ENCODE peak calls at places on chromosome 11, in nine cellular contexts. S is OCI-LY7; M is CD8-positive, alpha-beta T cell; R is body of pancreas; G is heart left ventricle; I is cardiac fibroblast; B is neuronal stem cell; F is aorta; J is fibroblast of the aortic adventitia. W is an unnamed sample.

GRCh38 chr11:130198964-130199363 is 39.4 kb downstream of the ST14 start:
- DNase-seq in G (peak; percentile 43), B (no peak), I (no peak), S (no peak), R (no peak), M (no peak), J (no peak), F (no peak), W (no peak)

GRCh38 chr11:117950999-117951961 is 22.1 kb upstream of the TMPRSS13 start:
- DNase-seq in G (no peak), F (no peak), B (no peak), I (no peak), M (peak; percentile 76), S (peak; percentile 74), R (no peak), J (no peak), W (no peak)

GRCh38 chr11:45142241-45142885 is 4.1 kb upstream of the PRDM11 start:
- DNase-seq in J (peak; percentile 17), F (no peak), I (peak; percentile 25), R (no peak), B (no peak), S (no peak), G (no peak), M (peak; percentile 34), W (no peak)

GRCh38 chr11:128894685-128895084 is 3.5 kb downstream of the KCNJ5 start:
- DNase-seq in F (no peak), G (peak; percentile 75), M (no peak), I (no peak), J (no peak), S (no peak), R (peak; percentile 93), B (no peak), W (no peak)

GRCh38 chr11:45960387-45961110 is 38.1 kb downstream of the LARGE2 start:
- DNase-seq in F (no peak), G (no peak), S (no peak), B (no peak), I (peak; percentile 27), M (no peak), R (no peak), J (peak; percentile 39), W (no peak)

GRCh38 chr11:69382131-69383128 is 88.5 kb downstream of the MYEOV start:
- DNase-seq in F (peak; percentile 72), B (no peak), J (peak; percentile 59), S (peak; percentile 82), I (peak; percentile 35), R (no peak), G (no peak), M (no peak), W (no peak)

GRCh38 chr11:120565436-120566155 is 54.0 kb downstream of the GRIK4 start:
- DNase-seq in B (no peak), I (no peak), J (no peak), S (no peak), G (no peak), M (no peak), F (no peak), R (no peak), W (no peak)

GRCh38 chr11:1352696-1353382 is 36.9 kb upstream of the BRSK2 start:
- DNase-seq in I (no peak), B (no peak), M (no peak), F (no peak), G (no peak), R (no peak), J (no peak), S (no peak), W (no peak)

GRCh38 chr11:120703358-120704152 is 192.0 kb downstream of the GRIK4 start:
- DNase-seq in R (no peak), J (no peak), B (no peak), F (no peak), I (no peak), G (no peak), M (no peak), S (peak; percentile 81), W (no peak)

GRCh38 chr11:119376197-119376847 is 5.2 kb downstream of the USP2 start:
- DNase-seq in S (peak; percentile 44), F (no peak), M (no peak), I (no peak), G (no peak), J (no peak), R (peak; percentile 85), B (no peak), W (no peak)

GRCh38 chr11:94131363-94132115 is 2.9 kb downstream of the PANX1 start:
- DNase-seq in J (peak; percentile 75), I (peak; percentile 73), G (no peak), B (no peak), R (peak; percentile 35), F (peak; percentile 46), M (no peak), S (no peak), W (no peak)

GRCh38 chr11:94133752-94134151 is 5.1 kb downstream of the PANX1 start:
- DNase-seq in F (no peak), G (no peak), I (no peak), R (no peak), J (no peak), B (no peak), S (no peak), M (no peak), W (no peak)

GRCh38 chr11:94130589-94131362 is 2.1 kb downstream of the PANX1 start:
- DNase-seq in G (no peak), I (peak; percentile 96), S (no peak), R (no peak), M (no peak), B (no peak), F (peak; percentile 58), J (peak; percentile 96), W (peak; percentile 73)

GRCh38 chr11:94132823-94133408 is 4.3 kb downstream of the PANX1 start:
- DNase-seq in I (no peak), M (no peak), S (no peak), G (no peak), R (no peak), B (no peak), F (no peak), J (no peak), W (no peak)

DNA sequence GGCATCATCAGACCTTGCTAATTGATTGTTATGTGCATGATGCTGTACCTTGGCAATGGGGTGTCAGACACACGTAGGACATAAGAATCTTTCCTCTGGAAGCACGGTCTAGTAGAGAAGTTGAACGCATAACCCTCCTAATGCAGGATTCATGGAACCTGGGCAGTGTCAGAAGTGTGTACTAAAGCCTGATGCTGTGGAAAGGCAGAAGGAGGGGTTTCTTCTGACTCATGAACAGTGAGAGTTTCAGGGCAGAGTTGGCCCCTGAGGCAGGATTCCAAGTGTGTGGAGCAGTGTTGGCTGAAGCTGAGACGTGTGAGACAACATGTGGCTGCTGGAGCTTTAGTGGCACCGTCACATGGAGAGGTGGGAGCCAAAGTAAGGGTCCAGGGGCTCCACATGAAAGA is 3.5 kb downstream of the PANX1 start:
- DNase-seq in B (no peak), J (peak; percentile 85), I (peak; percentile 86), M (no peak), S (no peak), G (no peak), R (no peak), F (peak; percentile 87), W (no peak)
- H3K4me3 ChIP-seq in B (no peak overlapping the region), J (peak overlapping the region; percentile 11), I (peak overlapping the region; percentile 18), M (no peak overlapping the region), S (no peak overlapping the region), G (no peak overlapping the region), R (no peak overlapping the region), F (no peak overlapping the region), W (no peak overlapping the region)

GRCh38 chr11:134542401-134543143 is 130.5 kb upstream of the B3GAT1 start:
- DNase-seq in B (no peak), J (no peak), G (no peak), M (no peak), F (no peak), I (no peak), S (no peak), R (no peak), W (no peak)

GRCh38 chr11:134541355-134541754 is 129.3 kb upstream of the B3GAT1 start:
- DNase-seq in R (no peak), G (no peak), B (no peak), S (no peak), I (no peak), J (no peak), F (no peak), M (no peak), W (no peak)

GRCh38 chr11:134541951-134542350 is 129.9 kb upstream of the B3GAT1 start:
- DNase-seq in I (no peak), R (no peak), J (no peak), S (no peak), M (no peak), G (no peak), F (no peak), B (no peak), W (no peak)

GRCh38 chr11:134544095-134544815 is 132.2 kb upstream of the B3GAT1 start:
- DNase-seq in I (no peak), G (no peak), R (no peak), B (no peak), F (no peak), M (no peak), S (no peak), J (no peak), W (no peak)

GRCh38 chr11:134543144-134544044 is 131.4 kb upstream of the B3GAT1 start:
- DNase-seq in S (no peak), F (no peak), G (no peak), I (no peak), R (no peak), B (no peak), M (no peak), J (no peak), W (no peak)
- H3K4me3 ChIP-seq in S (no peak overlapping the region), F (no peak overlapping the region), G (no peak overlapping the region), I (no peak overlapping the region), R (no peak overlapping the region), B (no peak overlapping the region), M (no peak overlapping the region), J (no peak overlapping the region), W (no peak overlapping the region)

DNA sequence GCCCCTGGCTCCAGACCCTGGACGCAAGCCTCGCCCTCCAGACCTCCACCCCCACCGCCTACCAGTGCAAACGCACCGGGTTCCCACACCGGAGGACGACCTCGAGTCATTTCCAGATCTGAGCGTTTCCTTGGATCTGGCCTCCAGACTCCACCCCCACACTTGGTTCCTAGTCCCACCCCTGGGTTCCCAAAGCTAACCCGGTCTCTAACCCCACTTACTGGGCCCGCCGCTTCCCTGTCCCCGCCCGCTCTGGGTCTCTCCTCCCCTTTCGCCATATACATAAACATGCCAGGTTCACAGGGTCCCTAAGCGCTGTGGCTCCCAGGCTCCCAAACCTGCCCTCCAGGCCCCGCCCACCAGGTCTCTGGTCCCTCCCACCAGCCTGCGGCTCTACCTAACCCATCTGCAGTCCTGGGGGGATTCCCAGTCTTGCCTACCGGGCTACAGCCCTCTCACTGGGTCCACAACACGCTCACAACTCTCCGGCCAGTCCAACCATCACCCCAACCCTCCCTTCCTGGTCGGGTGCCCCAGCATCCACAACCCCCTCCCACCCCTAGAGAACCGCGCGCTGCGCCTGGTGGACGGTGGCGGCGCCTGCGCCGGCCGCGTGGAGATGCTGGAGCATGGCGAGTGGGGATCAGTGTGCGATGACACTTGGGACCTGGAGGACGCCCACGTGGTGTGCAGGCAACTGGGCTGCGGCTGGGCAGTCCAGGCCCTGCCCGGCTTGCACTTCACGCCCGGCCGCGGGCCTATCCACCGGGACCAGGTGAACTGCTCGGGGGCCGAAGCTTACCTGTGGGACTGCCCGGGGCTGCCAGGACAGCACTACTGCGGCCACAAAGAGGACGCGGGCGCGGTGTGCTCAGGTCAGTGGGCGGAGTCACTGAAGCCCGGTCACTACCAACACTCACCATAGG is 36.8 kb downstream of the CD6 start:
- DNase-seq in I (no peak), B (peak; percentile 30), R (peak; percentile 35), J (no peak), G (no peak), S (no peak), M (no peak), F (no peak), W (no peak)
- H3K4me3 ChIP-seq in I (peak overlapping the region; percentile 26), B (peak overlapping the region; percentile 77), R (no peak overlapping the region), J (no peak overlapping the region), G (peak overlapping the region; percentile 52), S (no peak overlapping the region), M (no peak overlapping the region), F (no peak overlapping the region), W (no peak overlapping the region)

GRCh38 chr11:6319001-6319878 is 1.1 kb downstream of the CAVIN3 start:
- DNase-seq in S (no peak), I (peak; percentile 53), J (peak; percentile 45), G (peak; percentile 85), M (no peak), B (no peak), F (peak; percentile 72), R (peak; percentile 48), W (peak; percentile 63)
- H3K4me3 ChIP-seq in S (no peak overlapping the region), I (peak overlapping the region; percentile 73), J (peak overlapping the region; percentile 87), G (peak overlapping the region; percentile 69), M (no peak overlapping the region), B (peak overlapping the region; percentile 78), F (peak overlapping the region; percentile 66), R (peak overlapping the region; percentile 8), W (peak overlapping the region; percentile 75)